ENCODE peak calls at places on chromosome 3, in five cellular contexts. K is heart left ventricle, A is fibroblast of lung, E is pancreas, W is GM12878. B is an unnamed sample.

GRCh38 chr3:116005404-116005803 is 382.1 kb downstream of the GAP43 start:
- DNase-seq in K (no peak), A (peak), E (peak), W (no peak), B (no peak)

GRCh38 chr3:183188895-183189462 is 26.4 kb upstream of the LAMP3 start:
- DNase-seq in A (no peak), E (no peak), W (no peak), K (no peak), B (no peak)

GRCh38 chr3:185977679-185978040 is 39.8 kb upstream of the TRA2B start:
- DNase-seq in K (no peak), W (no peak), A (no peak), E (no peak), B (no peak)

GRCh38 chr3:182597621-182598041 is 195.7 kb upstream of the ATP11B start:
- DNase-seq in W (no peak), K (no peak), E (no peak), A (no peak), B (no peak)

GRCh38 chr3:130658666-130659065 is 88.0 kb downstream of the PIK3R4 start:
- DNase-seq in K (no peak), E (no peak), A (peak), W (no peak), B (no peak)

GRCh38 chr3:143644370-143645089 is 203.7 kb downstream of the SLC9A9 start:
- DNase-seq in W (peak), K (no peak), A (peak), E (no peak), B (no peak)

GRCh38 chr3:35908366-35909232 is 269.3 kb downstream of the ARPP21 start:
- DNase-seq in E (peak), K (no peak), A (peak), W (peak), B (peak)

GRCh38 chr3:42829628-42830436 is 20.6 kb downstream of the ACKR2 start:
- DNase-seq in E (no peak), K (no peak), A (no peak), W (no peak), B (no peak)

GRCh38 chr3:43995929-43996378 is 245.7 kb upstream of the TOPAZ1 start:
- DNase-seq in A (no peak), K (no peak), E (no peak), W (no peak), B (peak)

GRCh38 chr3:30894521-30895289 is at the start of gene GADL1:
- DNase-seq in A (peak), E (no peak), W (no peak), K (peak), B (no peak)

GRCh38 chr3:181707980-181708379 is 3.7 kb upstream of the SOX2 start:
- DNase-seq in K (no peak), A (no peak), W (no peak), E (no peak), B (no peak)

GRCh38 chr3:62046326-62046725 is 327.0 kb downstream of the FEZF2 start:
- DNase-seq in A (no peak), E (no peak), K (no peak), W (no peak), B (no peak)

GRCh38 chr3:195388380-195388779 is 54.4 kb downstream of the ACAP2 start:
- DNase-seq in W (no peak), A (no peak), E (no peak), K (no peak), B (no peak)

GRCh38 chr3:76024640-76025039 is 239.3 kb upstream of the ZNF717 start:
- DNase-seq in E (no peak), A (peak), K (no peak), W (no peak), B (no peak)

GRCh38 chr3:134660046-134660441 is 9.2 kb upstream of the KY start:
- DNase-seq in W (no peak), E (no peak), A (no peak), K (no peak), B (no peak)

GRCh38 chr3:71185733-71186455 is 397.6 kb downstream of the FOXP1 start:
- DNase-seq in E (no peak), K (no peak), A (peak), W (no peak), B (no peak)

GRCh38 chr3:126084667-126085180 is 800 bp upstream of the SLC41A3 start:
- DNase-seq in K (no peak), W (no peak), E (no peak), A (no peak), B (no peak)

GRCh38 chr3:51985971-51986947 is 2.9 kb downstream of the ACY1 start:
- DNase-seq in E (no peak), K (no peak), A (no peak), W (no peak), B (no peak)

GRCh38 chr3:58528629-58529028 is 8.4 kb downstream of the ACOX2 start:
- DNase-seq in W (no peak), E (peak), K (no peak), A (peak), B (no peak)

GRCh38 chr3:188067932-188068331 is 86.0 kb upstream of the LPP start:
- DNase-seq in E (no peak), A (peak), W (no peak), K (no peak), B (no peak)

GRCh38 chr3:122577409-122578028 is at the start of gene PARP15:
- DNase-seq in A (peak), E (no peak), W (no peak), K (no peak), B (peak)

GRCh38 chr3:32794487-32795308 is 23.1 kb upstream of the TRIM71 start:
- DNase-seq in A (peak), K (no peak), E (peak), W (no peak), B (no peak)

GRCh38 chr3:146772211-146772743 is 167.1 kb upstream of the PLSCR5 start:
- DNase-seq in W (no peak), K (peak), E (no peak), A (no peak), B (no peak)

GRCh38 chr3:45657853-45658252 is 31.3 kb upstream of the SACM1L start:
- DNase-seq in A (no peak), W (peak), K (no peak), E (no peak), B (no peak)

GRCh38 chr3:45655906-45656305 is 33.3 kb upstream of the SACM1L start:
- DNase-seq in W (no peak), A (no peak), K (no peak), E (no peak), B (no peak)

GRCh38 chr3:45653205-45653604 is 36.0 kb upstream of the SACM1L start:
- DNase-seq in W (no peak), A (no peak), E (no peak), K (no peak), B (no peak)

GRCh38 chr3:45656575-45657363 is 32.4 kb upstream of the SACM1L start:
- DNase-seq in E (peak), W (peak), K (peak), A (peak), B (peak)

GRCh38 chr3:45654344-45654934 is 34.8 kb upstream of the SACM1L start:
- DNase-seq in A (no peak), K (no peak), W (no peak), E (no peak), B (no peak)
- TF ChIP-seq CTCF in A (no peak), K (no peak), W (no peak), E (no peak), B (no peak)

DNA sequence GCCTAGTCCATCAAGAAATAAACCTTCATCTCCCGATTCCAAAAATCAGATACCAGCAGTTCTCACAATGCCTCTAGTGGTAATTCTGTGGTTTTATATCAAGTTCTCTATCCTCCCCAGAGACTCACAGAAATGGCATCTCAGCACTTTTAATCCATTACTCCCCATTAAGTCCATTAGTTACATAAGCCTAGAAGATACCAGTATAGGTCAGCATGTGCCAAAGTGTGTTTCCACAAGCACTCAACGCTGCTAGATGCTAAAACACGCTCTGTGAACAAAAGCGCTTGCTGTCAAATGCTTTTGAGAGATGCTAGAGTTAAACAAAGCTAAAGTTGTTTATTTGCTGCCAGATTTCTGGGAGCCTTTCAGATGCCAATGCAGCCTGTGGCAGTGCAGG is 918.7 kb upstream of the CFAP20DC start:
- DNase-seq in W (no peak), A (no peak), K (no peak), E (no peak), B (no peak)
- TF ChIP-seq CTCF in W (no peak), A (no peak), K (no peak), E (no peak), B (no peak)

GRCh38 chr3:73623316-73623715 is 1.4 kb downstream of the PDZRN3 start:
- DNase-seq in E (peak), W (no peak), A (peak), K (no peak), B (no peak)

GRCh38 chr3:73623996-73624362 is 762 bp downstream of the PDZRN3 start:
- DNase-seq in E (peak), A (peak), W (no peak), K (peak), B (no peak)

GRCh38 chr3:73625124-73625665 is 454 bp upstream of the PDZRN3 start:
- DNase-seq in E (peak), K (no peak), A (peak), W (no peak), B (no peak)

GRCh38 chr3:73622135-73622534 is 2.6 kb downstream of the PDZRN3 start:
- DNase-seq in K (peak), E (peak), W (no peak), A (peak), B (no peak)

GRCh38 chr3:73624363-73625123 is at the start of gene PDZRN3:
- DNase-seq in E (peak), K (peak), W (no peak), A (peak), B (no peak)
- TF ChIP-seq CTCF in E (no peak), K (no peak), W (no peak), A (no peak), B (no peak)

GRCh38 chr3:162847511-162847910 is 1350.9 kb downstream of the OTOL1 start:
- DNase-seq in E (no peak), W (no peak), K (no peak), A (no peak), B (no peak)
- TF ChIP-seq CTCF in E (no peak), W (no peak), K (no peak), A (no peak), B (no peak)

GRCh38 chr3:50675179-50676030 is 678 bp downstream of the DOCK3 start:
- DNase-seq in E (peak), A (no peak), W (no peak), K (peak), B (peak)
- TF ChIP-seq CTCF in E (peak), A (peak), W (peak), K (peak), B (no peak)